ENCODE peak calls at places on chromosome 1, in eight cellular contexts. Q is HTR-8/SVneo; P is Panc1; B is tibial nerve; V is type B pancreatic cell; Y is NCI-H187; K is posterior vena cava; F is activated naive CD4-positive, alpha-beta T cell treated with Interleukin-2 at 50 U/mL for 16 hours. X is an unnamed sample.

GRCh38 chr1:1290238-1290731 is 10.0 kb downstream of the SCNN1D start:
- DNase-seq in K (no peak), F (peak; percentile 70), Y (no peak), B (no peak), P (no peak), V (no peak), Q (no peak), X (peak; percentile 92)

GRCh38 chr1:87612966-87613365 is 284.3 kb downstream of the LMO4 start:
- DNase-seq in F (no peak), Y (no peak), B (no peak), V (no peak), P (no peak), Q (no peak), K (no peak), X (no peak)

GRCh38 chr1:220045356-220046051 is 801 bp downstream of the EPRS1 start:
- DNase-seq in Y (no peak), P (peak; percentile 12), Q (peak; percentile 8), V (no peak), F (peak; percentile 13), K (no peak), B (no peak), X (peak; percentile 17)

GRCh38 chr1:54460861-54461382 is 54.7 kb upstream of the SSBP3 start:
- DNase-seq in V (no peak), Y (no peak), P (no peak), Q (no peak), F (no peak), B (no peak), K (peak; percentile 29), X (no peak)

GRCh38 chr1:115642168-115643072 is 650 bp downstream of the VANGL1 start:
- DNase-seq in Q (peak; percentile 23), V (no peak), Y (peak; percentile 49), F (peak; percentile 17), B (no peak), P (no peak), K (no peak), X (peak; percentile 54)

GRCh38 chr1:51790385-51790784 is 88.1 kb downstream of the NRDC start:
- DNase-seq in B (no peak), Q (no peak), K (no peak), V (no peak), F (no peak), P (no peak), Y (no peak), X (no peak)

GRCh38 chr1:109969430-109969829 is 15.1 kb upstream of the AHCYL1 start:
- DNase-seq in V (no peak), Y (no peak), P (no peak), B (no peak), Q (no peak), K (no peak), F (no peak), X (no peak)

GRCh38 chr1:113040041-113040440 is 33.0 kb upstream of the LRIG2 start:
- DNase-seq in K (no peak), B (no peak), V (no peak), Y (no peak), F (no peak), P (no peak), Q (no peak), X (no peak)

GRCh38 chr1:192579319-192579738 is 3.8 kb downstream of the RGS1 start:
- DNase-seq in F (peak; percentile 16), V (no peak), P (no peak), Q (no peak), K (no peak), Y (no peak), B (no peak), X (no peak)

GRCh38 chr1:212153635-212154034 is 118.1 kb downstream of the DTL start:
- DNase-seq in P (no peak), K (no peak), V (no peak), F (no peak), Q (no peak), Y (no peak), B (no peak), X (no peak)

GRCh38 chr1:67652800-67653199 is 32.2 kb upstream of the GADD45A start:
- DNase-seq in V (no peak), B (no peak), P (no peak), K (no peak), Y (peak; percentile 30), Q (no peak), F (no peak), X (no peak)

GRCh38 chr1:37323486-37324377 is 150.6 kb upstream of the ZC3H12A start:
- DNase-seq in P (peak; percentile 27), B (no peak), K (no peak), Y (peak; percentile 35), F (no peak), Q (peak; percentile 23), V (no peak), X (peak; percentile 34)